ENCODE peak calls at places on chromosomes 12 and 14, in six cellular contexts. F, U, Y, Z, M and K are unnamed samples.

GRCh38 chr12:129571901-129572494 is 331.8 kb downstream of the TMEM132D start:
- DNase-seq in Y (no peak), M (no peak), U (no peak), F (no peak), Z (no peak), K (no peak)

GRCh38 chr12:93742086-93742934 is 65.1 kb downstream of the CRADD start:
- DNase-seq in Y (peak), U (peak), F (peak), Z (peak), M (peak), K (peak)

GRCh38 chr14:74882103-74882920 is 596 bp downstream of the DLST start:
- DNase-seq in M (peak), Z (peak), F (no peak), Y (peak), U (peak), K (no peak)

GRCh38 chr14:91229743-91230200 is 14.7 kb downstream of the GPR68 start:
- DNase-seq in F (peak), M (no peak), Z (no peak), U (peak), Y (no peak), K (no peak)

GRCh38 chr14:33534636-33535035 is 416.2 kb downstream of the EGLN3 start:
- DNase-seq in U (no peak), Y (no peak), Z (no peak), F (no peak), M (no peak), K (no peak)

GRCh38 chr12:27967551-27968054 is 4.9 kb downstream of the PTHLH start:
- DNase-seq in Y (no peak), F (no peak), Z (no peak), U (peak), M (no peak), K (no peak)

GRCh38 chr12:105927553-105927952 is 211.2 kb downstream of the NUAK1 start:
- DNase-seq in U (no peak), M (no peak), F (no peak), Z (no peak), Y (no peak), K (no peak)

GRCh38 chr14:83874662-83875061 is 1655.3 kb upstream of the FLRT2 start:
- DNase-seq in M (no peak), Y (no peak), F (no peak), Z (no peak), U (peak), K (no peak)

GRCh38 chr14:85688024-85688423 is 158.1 kb downstream of the FLRT2 start:
- DNase-seq in U (peak), Y (peak), F (no peak), Z (no peak), M (no peak), K (no peak)

GRCh38 chr12:86283607-86284006 is 27.4 kb upstream of the MGAT4C start:
- DNase-seq in Z (no peak), U (no peak), F (no peak), Y (no peak), M (no peak), K (no peak)

GRCh38 chr14:105168496-105168978 is at the start of gene JAG2:
- DNase-seq in F (no peak), U (no peak), Y (peak), Z (peak), M (peak), K (no peak)

GRCh38 chr12:104670439-104671406 is 214.0 kb downstream of the CHST11 start:
- DNase-seq in M (no peak), U (no peak), Y (no peak), Z (no peak), F (no peak), K (no peak)

GRCh38 chr14:65847065-65847847 is 434.7 kb downstream of the FUT8 start:
- DNase-seq in F (no peak), M (no peak), U (no peak), Y (no peak), Z (no peak), K (no peak)

GRCh38 chr12:94717112-94717511 is 66.8 kb upstream of the TMCC3 start:
- DNase-seq in U (no peak), Y (no peak), Z (no peak), F (no peak), M (no peak), K (no peak)

GRCh38 chr14:71932229-71932951 is at the start of gene RGS6:
- DNase-seq in F (no peak), Z (no peak), U (no peak), M (peak), Y (peak), K (no peak)

GRCh38 chr14:44803239-44803905 is 158.4 kb downstream of the KLHL28 start:
- DNase-seq in Y (peak), U (peak), Z (no peak), M (no peak), F (peak), K (no peak)

GRCh38 chr12:100077367-100077766 is 65.3 kb downstream of the BLTP3B start:
- DNase-seq in U (peak), M (no peak), Z (no peak), Y (no peak), F (no peak), K (no peak)

GRCh38 chr12:26124491-26125450 is at the start of gene BHLHE41:
- DNase-seq in M (peak), U (peak), Z (peak), Y (peak), F (no peak), K (no peak)

GRCh38 chr12:10184261-10184843 is 5.5 kb downstream of the TMEM52B start:
- DNase-seq in U (peak), Y (peak), M (no peak), F (no peak), Z (no peak), K (peak)

GRCh38 chr12:120938496-120938895 is 34.3 kb upstream of the SPPL3 start:
- DNase-seq in Y (no peak), M (no peak), F (no peak), Z (peak), U (no peak), K (no peak)

GRCh38 chr12:93563807-93564538 is 8.5 kb upstream of the SOCS2 start:
- DNase-seq in Y (peak), U (peak), F (no peak), Z (no peak), M (no peak), K (no peak)

GRCh38 chr14:83885748-83886382 is 1644.1 kb upstream of the FLRT2 start:
- DNase-seq in U (no peak), F (no peak), Z (no peak), Y (no peak), M (no peak), K (no peak)

GRCh38 chr14:30988509-30988908 is 36.9 kb upstream of the AP4S1 start:
- DNase-seq in F (no peak), Z (no peak), M (no peak), U (peak), Y (no peak), K (no peak)

GRCh38 chr12:115871714-115872113 is 405.8 kb downstream of the MED13L start:
- DNase-seq in M (no peak), Y (peak), F (no peak), Z (no peak), U (peak), K (no peak)

GRCh38 chr12:67413577-67413976 is 144.4 kb downstream of the CAND1 start:
- DNase-seq in F (no peak), U (no peak), Z (no peak), Y (no peak), M (no peak), K (no peak)

DNA sequence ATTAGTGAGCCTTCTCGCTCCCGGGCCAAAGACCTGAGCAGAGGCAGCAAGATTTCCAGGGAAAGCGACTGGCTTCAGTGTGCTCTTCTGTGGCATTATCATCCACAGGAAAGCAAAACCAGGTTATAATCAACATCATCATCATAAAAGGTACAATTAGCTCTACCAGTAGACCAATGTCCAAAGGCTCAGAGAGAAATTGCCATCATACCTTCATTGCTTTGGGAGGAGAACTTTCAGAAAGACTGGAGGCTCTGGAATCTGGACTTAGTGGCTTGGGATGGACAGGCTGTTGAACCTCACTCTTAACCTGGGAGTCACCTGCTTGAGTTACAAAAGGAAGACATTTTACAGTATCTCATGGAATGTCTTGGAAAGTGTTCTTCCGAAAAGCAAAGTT is 25.1 kb upstream of the CERS5 start:
- DNase-seq in F (no peak), Y (no peak), M (no peak), U (no peak), Z (no peak), K (no peak)
- H3K4me3 ChIP-seq in F (no peak), Y (no peak), M (no peak), U (no peak), Z (no peak), K (no peak)

GRCh38 chr12:31517994-31518393 is 72.9 kb downstream of the DENND5B start:
- DNase-seq in M (no peak), U (no peak), F (no peak), Y (no peak), Z (no peak), K (no peak)
- H3K4me3 ChIP-seq in M (no peak), U (no peak), F (no peak), Y (no peak), Z (no peak), K (no peak)

GRCh38 chr14:106346084-106346483 is 819.7 kb downstream of the TMEM121 start:
- DNase-seq in Y (no peak), Z (no peak), U (no peak), M (no peak), F (no peak), K (no peak)

GRCh38 chr14:106347890-106348755 is 821.7 kb downstream of the TMEM121 start:
- DNase-seq in M (no peak), Z (no peak), U (no peak), F (no peak), Y (peak), K (no peak)

GRCh38 chr14:106343636-106344035 is 817.3 kb downstream of the TMEM121 start:
- DNase-seq in M (no peak), F (no peak), U (no peak), Z (no peak), Y (no peak), K (no peak)

GRCh38 chr14:106346534-106347290 is 820.3 kb downstream of the TMEM121 start:
- DNase-seq in Z (no peak), M (no peak), Y (peak), F (no peak), U (no peak), K (no peak)

DNA sequence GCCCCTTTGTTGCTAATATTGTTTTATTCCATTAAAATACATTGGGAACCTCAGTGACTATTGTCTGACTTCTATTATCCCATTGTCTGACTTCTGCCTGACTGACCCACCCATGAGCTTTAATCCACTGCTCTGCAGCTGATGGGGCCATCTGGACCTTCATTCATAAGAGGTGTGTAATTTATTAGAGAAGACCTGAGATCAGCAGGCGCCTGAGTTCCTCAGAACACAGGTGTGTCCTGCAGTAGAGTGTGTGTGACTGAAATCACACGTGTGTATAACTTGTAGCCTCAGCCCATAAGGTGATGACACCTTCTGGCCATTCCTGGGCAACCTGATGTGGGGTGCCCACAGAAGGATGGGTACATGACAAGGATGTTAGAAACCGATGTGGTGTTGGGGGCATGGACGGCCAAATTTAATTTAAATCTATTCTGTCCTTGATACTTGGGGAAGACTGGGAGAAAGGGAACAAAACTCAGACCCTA is 821.0 kb downstream of the TMEM121 start:
- DNase-seq in M (no peak), F (no peak), U (no peak), Y (peak), Z (no peak), K (no peak)
- H3K4me3 ChIP-seq in M (no peak), F (no peak), U (no peak), Y (no peak), Z (no peak), K (no peak)

DNA sequence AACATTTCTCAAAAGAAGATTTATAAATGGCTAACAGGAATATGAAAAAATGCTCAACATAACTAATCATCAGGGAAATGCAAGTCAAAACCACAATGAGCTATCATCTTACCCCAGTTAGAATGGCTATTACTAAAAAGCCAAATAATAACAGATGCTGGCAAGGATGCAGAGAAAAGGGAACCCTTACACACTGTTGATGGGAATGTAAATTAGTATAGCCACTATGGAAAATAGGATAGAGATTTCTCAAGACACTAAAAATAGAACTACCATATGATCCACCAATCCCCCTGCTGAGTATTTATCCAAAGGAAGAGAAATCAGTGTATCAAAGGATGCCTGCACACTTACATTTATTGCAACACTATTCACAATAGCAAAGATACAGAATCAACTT is 58.3 kb downstream of the GUCY2C start:
- DNase-seq in F (no peak), M (no peak), Y (no peak), U (peak), Z (no peak), K (no peak)
- H3K4me3 ChIP-seq in F (no peak), M (no peak), Y (no peak), U (no peak), Z (no peak), K (no peak)

GRCh38 chr14:82482345-82482744 is 948.7 kb upstream of the SEL1L start:
- DNase-seq in U (no peak), Z (no peak), Y (no peak), M (no peak), F (no peak), K (no peak)
- H3K4me3 ChIP-seq in U (no peak), Z (no peak), Y (no peak), M (no peak), F (no peak), K (no peak)

GRCh38 chr14:96205059-96205993 is 687 bp downstream of the BDKRB2 start:
- DNase-seq in Y (no peak), F (no peak), Z (no peak), M (no peak), U (no peak), K (no peak)
- H3K4me3 ChIP-seq in Y (peak), F (peak), Z (peak), M (peak), U (peak), K (peak)

GRCh38 chr12:52247622-52248540 is 14.8 kb downstream of the KRT7 start:
- DNase-seq in Y (no peak), U (no peak), Z (peak), M (no peak), F (no peak), K (no peak)

GRCh38 chr12:52245962-52246577 is 13.0 kb downstream of the KRT7 start:
- DNase-seq in Z (peak), F (no peak), M (no peak), U (no peak), Y (no peak), K (no peak)

GRCh38 chr12:52248541-52249035 is 15.5 kb downstream of the KRT7 start:
- DNase-seq in Z (peak), U (no peak), Y (no peak), F (no peak), M (no peak), K (no peak)

GRCh38 chr12:52245259-52245961 is 12.4 kb downstream of the KRT7 start:
- DNase-seq in F (no peak), M (no peak), Z (peak), U (no peak), Y (no peak), K (no peak)

GRCh38 chr12:52246720-52247621 is 13.9 kb downstream of the KRT7 start:
- DNase-seq in Y (peak), M (no peak), F (no peak), U (no peak), Z (peak), K (no peak)
- H3K4me3 ChIP-seq in Y (no peak), M (no peak), F (no peak), U (no peak), Z (no peak), K (no peak)

GRCh38 chr12:96238336-96239031 is 44.3 kb downstream of the ELK3 start:
- DNase-seq in F (no peak), Y (no peak), Z (no peak), U (no peak), M (peak), K (no peak)

GRCh38 chr12:96237035-96237434 is 42.9 kb downstream of the ELK3 start:
- DNase-seq in M (no peak), U (peak), F (no peak), Y (no peak), Z (no peak), K (no peak)

GRCh38 chr12:96236221-96236822 is 42.1 kb downstream of the ELK3 start:
- DNase-seq in M (peak), Z (peak), Y (no peak), U (peak), F (peak), K (no peak)

GRCh38 chr12:96235497-96235826 is 41.3 kb downstream of the ELK3 start:
- DNase-seq in F (no peak), M (no peak), Z (no peak), Y (no peak), U (no peak), K (no peak)

DNA sequence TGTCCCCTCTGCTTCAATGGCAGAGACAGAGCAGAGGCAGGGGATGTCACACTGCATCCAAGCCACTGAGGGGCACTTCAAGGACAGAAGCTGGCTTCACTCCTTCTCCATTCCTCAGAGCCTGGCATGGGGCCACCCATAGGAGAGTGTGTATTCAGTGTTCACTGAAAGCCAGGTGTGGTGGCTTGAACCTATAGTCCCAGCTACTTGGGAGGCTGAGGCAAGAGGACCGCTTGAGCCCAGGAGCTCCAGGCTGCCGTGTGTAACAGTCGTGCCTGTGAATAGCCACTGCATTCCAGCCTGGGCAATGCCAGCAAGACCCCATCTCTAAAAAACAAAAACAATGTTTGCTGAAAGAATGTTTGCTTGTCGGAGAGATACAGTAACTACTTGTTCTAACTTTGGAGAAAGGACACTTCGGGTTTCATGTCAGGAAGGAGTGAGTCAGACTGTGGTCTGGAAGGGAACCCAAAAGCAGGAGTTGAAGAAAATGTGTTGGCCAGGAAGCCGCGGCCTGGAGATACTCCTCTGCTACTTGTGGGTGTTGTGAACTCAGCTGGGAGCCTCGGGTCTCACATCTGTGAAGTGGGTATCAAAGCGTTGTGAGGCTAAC is 43.4 kb downstream of the ELK3 start:
- DNase-seq in U (peak), Y (no peak), F (peak), M (peak), Z (peak), K (peak)
- H3K4me3 ChIP-seq in U (peak), Y (no peak), F (no peak), M (no peak), Z (no peak), K (peak)

DNA sequence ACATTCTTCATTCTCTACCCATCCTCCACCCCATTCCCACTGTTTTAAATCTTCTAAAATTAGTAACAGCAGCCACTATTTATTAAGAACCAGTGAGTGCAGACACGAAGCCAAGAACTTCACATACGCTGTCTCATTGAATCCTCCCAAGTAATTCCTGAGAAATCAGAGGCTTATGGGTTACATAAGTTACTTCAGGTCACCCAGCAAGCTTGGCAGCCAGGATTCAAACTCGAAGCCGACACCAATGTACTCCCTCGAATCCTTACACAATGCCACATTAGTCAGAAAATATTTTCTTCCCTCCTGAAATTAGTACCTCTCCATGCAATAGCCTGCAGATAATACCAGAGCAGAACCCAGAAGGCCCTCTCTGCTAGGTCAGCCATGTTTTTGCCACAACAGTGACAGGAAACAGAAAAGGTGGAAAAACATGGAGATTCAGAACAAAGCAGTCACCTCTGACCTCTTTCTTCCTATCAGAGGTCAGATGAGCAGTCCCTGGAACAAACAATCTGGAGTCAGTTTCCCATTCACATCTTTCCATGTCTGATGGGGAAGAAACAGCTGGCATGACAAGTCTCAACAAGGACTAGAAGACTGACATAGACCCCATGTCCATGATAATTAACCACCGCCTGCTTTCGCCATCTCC is 16.4 kb downstream of the NID2 start:
- DNase-seq in M (no peak), F (no peak), U (peak), Z (no peak), Y (no peak), K (no peak)
- H3K4me3 ChIP-seq in M (peak), F (no peak), U (no peak), Z (no peak), Y (no peak), K (no peak)

GRCh38 chr12:132444283-132444682 is 45.7 kb upstream of the FBRSL1 start:
- DNase-seq in F (no peak), U (no peak), M (no peak), Z (no peak), Y (no peak), K (no peak)

GRCh38 chr12:132447327-132447720 is 42.6 kb upstream of the FBRSL1 start:
- DNase-seq in Y (no peak), Z (no peak), F (no peak), M (no peak), U (no peak), K (no peak)

GRCh38 chr12:132446535-132447326 is 43.2 kb upstream of the FBRSL1 start:
- DNase-seq in U (no peak), Y (no peak), M (no peak), Z (peak), F (no peak), K (no peak)

GRCh38 chr12:132445884-132446471 is 44.0 kb upstream of the FBRSL1 start:
- DNase-seq in F (no peak), Y (peak), M (peak), U (peak), Z (peak), K (peak)

GRCh38 chr12:132444957-132445883 is 44.7 kb upstream of the FBRSL1 start:
- DNase-seq in U (no peak), M (peak), Y (no peak), Z (no peak), F (no peak), K (no peak)
- H3K4me3 ChIP-seq in U (peak), M (peak), Y (no peak), Z (no peak), F (no peak), K (peak)